ENCODE peak calls at places on chromosome 2, in four cellular contexts. U is right cardiac atrium; A is CD4-positive, CD25-positive, alpha-beta regulatory T cell; E is cardiac muscle cell. T is an unnamed sample. For H3K9me3 and H3K4me1, the result is how much of the 10 kb centered on the place peaks cover.

GRCh38 chr2:178377046-178377445 is 73.9 kb downstream of the PRKRA start:
- DNase-seq in U (no peak), A (no peak), E (no peak), T (no peak)

GRCh38 chr2:203694186-203694585 is 12.3 kb upstream of the CD28 start:
- DNase-seq in A (no peak), U (no peak), E (no peak), T (no peak)

GRCh38 chr2:98794214-98794810 is 63.4 kb upstream of the MGAT4A start:
- DNase-seq in U (no peak), A (no peak), E (no peak), T (no peak)

GRCh38 chr2:1730047-1730937 is 14.0 kb downstream of the PXDN start:
- DNase-seq in A (no peak), U (peak), E (no peak), T (no peak)

GRCh38 chr2:65159921-65160320 is 30.0 kb upstream of the RAB1A start:
- DNase-seq in E (no peak), A (no peak), U (no peak), T (no peak)

GRCh38 chr2:152894051-152894450 is 175.6 kb downstream of the ARL6IP6 start:
- DNase-seq in E (no peak), U (no peak), A (no peak), T (no peak)

GRCh38 chr2:153477641-153478288 is 797 bp downstream of the RPRM start:
- DNase-seq in E (peak), A (no peak), U (peak), T (peak)

GRCh38 chr2:45330617-45331016 is 280.4 kb downstream of the SRBD1 start:
- DNase-seq in A (no peak), E (no peak), U (no peak), T (no peak)

GRCh38 chr2:126945118-126945517 is 46.4 kb downstream of the TEX51 start:
- DNase-seq in A (no peak), U (peak), E (no peak), T (no peak)
- H3K9me3 ChIP-seq in A (under half), U (under half), E (under half), T (under half)

GRCh38 chr2:43220982-43221659 is 5.3 kb downstream of the ZFP36L2 start:
- DNase-seq in E (no peak), U (peak), A (peak), T (no peak)

GRCh38 chr2:43220229-43220981 is 6.0 kb downstream of the ZFP36L2 start:
- DNase-seq in A (no peak), E (no peak), U (no peak), T (no peak)

GRCh38 chr2:43223412-43224040 is 2.9 kb downstream of the ZFP36L2 start:
- DNase-seq in U (no peak), E (no peak), A (peak), T (no peak)

GRCh38 chr2:43222472-43223146 is 3.8 kb downstream of the ZFP36L2 start:
- DNase-seq in U (no peak), E (no peak), A (peak), T (no peak)

GRCh38 chr2:43221660-43222471 is 4.5 kb downstream of the ZFP36L2 start:
- DNase-seq in E (peak), U (peak), A (peak), T (peak)
- H3K4me1 ChIP-seq in E (half or more), U (under half), A (half or more), T (half or more)

GRCh38 chr2:164567335-164567989 is 53.8 kb downstream of the GRB14 start:
- DNase-seq in E (no peak), A (no peak), U (no peak), T (no peak)
- H3K4me3 ChIP-seq in E (no peak), A (no peak), U (no peak), T (no peak)

DNA sequence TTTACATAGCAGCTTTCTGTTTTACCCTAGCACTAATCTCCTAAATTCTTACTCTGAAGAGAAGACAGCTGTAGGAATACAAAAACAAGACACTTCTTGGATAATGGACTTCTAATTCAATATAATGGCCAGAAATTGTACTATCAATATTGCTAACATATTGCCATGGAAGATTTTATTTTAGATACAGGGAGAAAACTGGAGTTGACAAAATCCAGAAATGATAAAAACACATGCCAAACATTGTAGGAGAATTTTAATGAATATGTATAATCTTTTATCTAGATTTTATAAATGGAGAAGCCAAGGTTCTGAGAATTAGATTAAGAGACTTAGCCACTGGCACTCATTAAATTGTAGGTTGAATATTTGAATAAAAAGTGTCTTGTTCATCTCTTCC is 1838.8 kb upstream of the LRRTM1 start:
- DNase-seq in A (no peak), E (no peak), U (no peak), T (no peak)
- H3K9me3 ChIP-seq in A (under half), E (under half), U (under half), T (under half)

GRCh38 chr2:62991605-62992004 is 59.0 kb upstream of the OTX1 start:
- DNase-seq in E (no peak), A (no peak), U (no peak), T (no peak)

GRCh38 chr2:62996534-62997186 is 54.0 kb upstream of the OTX1 start:
- DNase-seq in U (no peak), A (no peak), E (no peak), T (no peak)

GRCh38 chr2:62992561-62992960 is 58.1 kb upstream of the OTX1 start:
- DNase-seq in A (no peak), E (no peak), U (no peak), T (no peak)
- H3K4me1 ChIP-seq in A (under half), E (under half), U (under half), T (under half)

GRCh38 chr2:238158018-238158806 is 558 bp upstream of the ERFE start:
- DNase-seq in U (peak), E (no peak), A (no peak), T (no peak)
- H3K4me3 ChIP-seq in U (no peak), E (no peak), A (no peak), T (no peak)

GRCh38 chr2:12170151-12170550 is 423.7 kb downstream of the LPIN1 start:
- DNase-seq in E (peak), A (no peak), U (no peak), T (no peak)
- H3K9me3 ChIP-seq in E (under half), A (under half), U (under half), T (under half)

GRCh38 chr2:54558188-54558975 is 102.3 kb downstream of the SPTBN1 start:
- DNase-seq in U (peak), A (peak), E (peak), T (peak)
- H3K4me1 ChIP-seq in U (under half), A (under half), E (half or more), T (under half)

GRCh38 chr2:71454221-71455010 is 1.1 kb downstream of the DYSF start:
- DNase-seq in A (no peak), E (peak), U (peak), T (no peak)

GRCh38 chr2:71455011-71455740 is 1.8 kb downstream of the DYSF start:
- DNase-seq in A (no peak), E (no peak), U (no peak), T (no peak)

GRCh38 chr2:71453404-71454220 is at the start of gene DYSF:
- DNase-seq in E (peak), A (no peak), U (peak), T (no peak)

GRCh38 chr2:71451695-71452094 is 1.7 kb upstream of the DYSF start:
- DNase-seq in A (no peak), E (no peak), U (no peak), T (no peak)

DNA sequence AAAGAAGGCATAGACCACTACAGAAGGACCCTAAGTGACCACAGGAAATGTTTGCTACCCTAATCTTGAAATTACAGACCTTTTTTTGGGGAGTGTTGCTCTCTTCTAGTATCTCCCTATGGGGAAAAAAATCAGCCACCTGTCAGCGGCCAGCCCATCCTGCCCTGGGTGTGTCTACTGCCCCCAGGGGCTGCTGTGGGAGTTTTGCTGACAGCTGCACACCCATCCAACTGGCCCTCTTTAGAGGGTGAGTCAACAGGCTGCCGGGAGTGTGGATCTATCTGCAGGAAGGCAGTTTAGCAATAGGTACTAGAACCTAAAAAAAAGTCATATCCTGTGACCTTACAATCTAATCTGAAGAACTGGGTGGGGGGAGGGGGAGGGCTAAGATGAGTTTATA is 796 bp upstream of the DYSF start:
- DNase-seq in E (peak), U (no peak), A (no peak), T (no peak)
- H3K4me3 ChIP-seq in E (peak), U (no peak), A (no peak), T (no peak)